ENCODE peak calls at places on chromosome 20, in six cellular contexts. W is kidney, Y is neuronal stem cell, H is transverse colon, D is cardiac muscle cell, S is mammary epithelial cell. O is an unnamed sample.

GRCh38 chr20:21719592-21720214 is 14.2 kb downstream of the PAX1 start:
- DNase-seq in W (no peak), Y (no peak), H (peak; percentile 47), D (peak; percentile 76), S (peak; percentile 33), O (peak; percentile 69)

GRCh38 chr20:22312744-22313346 is 271.5 kb downstream of the FOXA2 start:
- DNase-seq in W (no peak), Y (peak; percentile 38), H (no peak), D (peak; percentile 61), S (peak; percentile 51), O (no peak)

GRCh38 chr20:62294516-62294915 is 8.3 kb upstream of the ADRM1 start:
- DNase-seq in W (no peak), Y (no peak), H (no peak), D (no peak), S (no peak), O (no peak)

GRCh38 chr20:25077610-25078169 is 4.3 kb downstream of the VSX1 start:
- DNase-seq in W (no peak), Y (no peak), H (no peak), D (no peak), S (no peak), O (no peak)

GRCh38 chr20:51811040-51811351 is 8.7 kb upstream of the SALL4 start:
- DNase-seq in W (no peak), Y (no peak), H (no peak), D (no peak), S (no peak), O (no peak)

GRCh38 chr20:59495894-59496510 is 108.3 kb upstream of the PHACTR3 start:
- DNase-seq in W (peak; percentile 82), Y (peak; percentile 70), H (peak; percentile 68), D (peak; percentile 80), S (peak; percentile 32), O (peak; percentile 82)

GRCh38 chr20:25087186-25087929 is 5.4 kb upstream of the VSX1 start:
- DNase-seq in W (no peak), Y (no peak), H (no peak), D (no peak), S (no peak), O (no peak)

GRCh38 chr20:51985013-51985415 is 182.7 kb upstream of the SALL4 start:
- DNase-seq in W (no peak), Y (no peak), H (no peak), D (no peak), S (peak; percentile 87), O (no peak)

GRCh38 chr20:301886-302848 is 4.8 kb downstream of the ZCCHC3 start:
- DNase-seq in W (no peak), Y (no peak), H (no peak), D (no peak), S (peak; percentile 37), O (no peak)

GRCh38 chr20:35434085-35435005 is 3.7 kb downstream of the GDF5 start:
- DNase-seq in W (peak; percentile 82), Y (no peak), H (no peak), D (no peak), S (no peak), O (no peak)

GRCh38 chr20:35433337-35433736 is 4.7 kb downstream of the GDF5 start:
- DNase-seq in W (no peak), Y (no peak), H (no peak), D (no peak), S (no peak), O (no peak)

GRCh38 chr20:35432430-35432735 is 5.6 kb downstream of the GDF5 start:
- DNase-seq in W (no peak), Y (no peak), H (no peak), D (no peak), S (no peak), O (no peak)

GRCh38 chr20:35437599-35437998 is 429 bp downstream of the GDF5 start:
- DNase-seq in W (no peak), Y (no peak), H (no peak), D (no peak), S (no peak), O (no peak)

GRCh38 chr20:35436175-35436568 is 1.9 kb downstream of the GDF5 start:
- DNase-seq in W (no peak), Y (no peak), H (no peak), D (no peak), S (no peak), O (no peak)
- H3K4me3 ChIP-seq in W (no peak overlapping the region), Y (no peak overlapping the region), H (no peak overlapping the region), D (no peak overlapping the region), S (no peak overlapping the region), O (no peak overlapping the region)

DNA sequence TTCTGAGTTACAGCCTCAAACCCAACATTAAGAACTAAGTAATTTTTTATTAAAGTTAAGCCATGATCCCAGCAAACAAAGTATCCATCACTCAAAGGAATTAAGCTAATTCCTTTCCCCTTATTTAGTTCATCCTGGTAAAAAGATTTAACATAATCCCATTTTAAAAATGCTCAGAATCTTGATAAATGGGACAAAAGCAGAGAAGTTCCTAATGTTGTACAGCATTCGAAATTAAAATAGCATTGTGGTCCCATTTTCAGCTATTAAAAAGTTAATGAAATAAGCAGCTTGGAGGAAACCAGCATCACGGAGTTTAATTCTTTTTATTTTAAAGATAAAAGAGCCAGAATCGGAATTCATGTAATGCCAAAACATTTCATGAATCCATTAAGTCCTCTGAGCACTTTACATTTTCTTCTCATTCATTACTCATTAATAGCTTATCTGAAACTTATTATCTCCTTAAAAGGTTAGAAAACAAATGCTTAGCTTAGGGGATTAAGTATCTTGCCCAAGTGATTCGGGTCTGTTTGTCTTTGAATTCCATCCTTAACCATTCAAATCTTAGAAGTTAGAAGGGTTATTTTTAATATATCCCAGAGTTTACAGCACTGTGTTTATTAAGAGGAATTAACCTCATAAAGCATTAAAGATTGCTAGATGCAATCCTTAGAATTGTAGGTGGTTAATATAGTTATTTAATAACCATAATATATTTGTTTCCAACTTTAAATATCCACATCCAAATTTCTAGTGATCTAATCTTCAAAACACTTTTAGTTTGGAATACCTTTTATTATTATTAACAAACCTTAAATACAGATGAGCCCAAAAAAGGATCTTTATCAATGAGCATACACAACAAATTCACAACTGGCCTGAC is 11.2 kb downstream of the RBM39 start:
- DNase-seq in W (no peak), Y (no peak), H (no peak), D (no peak), S (no peak), O (no peak)
- H3K4me1 ChIP-seq in W (peaks cover 4% of the 10 kb centered on the region), Y (no peaks in the 10 kb centered on the region), H (peaks cover 37% of the 10 kb centered on the region), D (peaks cover 5% of the 10 kb centered on the region), S (peaks cover 2% of the 10 kb centered on the region), O (no peaks in the 10 kb centered on the region)

DNA sequence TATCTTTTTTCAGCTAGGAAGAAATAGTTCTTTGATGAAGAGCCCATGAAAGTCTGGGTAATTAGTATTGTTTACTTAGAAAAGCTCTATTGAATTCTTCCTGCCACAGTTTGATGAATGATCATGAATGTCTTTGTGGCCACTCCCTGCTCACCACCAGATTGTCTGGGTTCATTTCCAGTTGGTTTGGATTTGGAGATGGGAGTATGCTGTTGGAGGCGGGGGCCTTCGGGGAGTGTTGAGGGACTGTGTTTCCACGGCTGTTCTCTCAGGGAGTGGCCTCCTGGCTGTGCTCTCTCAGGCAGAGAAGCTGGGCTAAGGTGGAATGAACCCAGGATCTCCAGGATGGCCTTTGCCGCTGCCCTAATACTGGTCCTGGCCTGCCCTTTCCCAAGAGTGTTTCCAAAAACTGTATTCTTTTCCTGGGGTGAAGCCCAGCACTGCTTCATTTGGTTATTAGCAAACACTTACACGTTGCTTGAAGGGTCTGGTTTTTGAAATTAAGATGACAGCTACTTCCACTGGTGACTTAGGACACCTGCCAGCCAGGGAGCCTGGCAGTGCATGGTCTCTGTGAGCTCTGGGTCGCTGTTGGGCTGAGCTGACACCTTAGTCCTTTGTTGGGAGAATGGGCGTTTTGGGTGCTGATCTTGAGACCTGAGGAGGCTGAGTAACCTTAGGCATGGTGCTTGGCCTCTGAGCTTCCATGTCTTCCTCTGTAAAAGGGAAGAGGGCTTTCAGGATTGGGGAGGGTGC is 23.2 kb downstream of the PRPF6 start:
- DNase-seq in W (no peak), Y (no peak), H (no peak), D (no peak), S (no peak), O (no peak)
- H3K4me3 ChIP-seq in W (no peak overlapping the region), Y (no peak overlapping the region), H (no peak overlapping the region), D (no peak overlapping the region), S (no peak overlapping the region), O (no peak overlapping the region)

DNA sequence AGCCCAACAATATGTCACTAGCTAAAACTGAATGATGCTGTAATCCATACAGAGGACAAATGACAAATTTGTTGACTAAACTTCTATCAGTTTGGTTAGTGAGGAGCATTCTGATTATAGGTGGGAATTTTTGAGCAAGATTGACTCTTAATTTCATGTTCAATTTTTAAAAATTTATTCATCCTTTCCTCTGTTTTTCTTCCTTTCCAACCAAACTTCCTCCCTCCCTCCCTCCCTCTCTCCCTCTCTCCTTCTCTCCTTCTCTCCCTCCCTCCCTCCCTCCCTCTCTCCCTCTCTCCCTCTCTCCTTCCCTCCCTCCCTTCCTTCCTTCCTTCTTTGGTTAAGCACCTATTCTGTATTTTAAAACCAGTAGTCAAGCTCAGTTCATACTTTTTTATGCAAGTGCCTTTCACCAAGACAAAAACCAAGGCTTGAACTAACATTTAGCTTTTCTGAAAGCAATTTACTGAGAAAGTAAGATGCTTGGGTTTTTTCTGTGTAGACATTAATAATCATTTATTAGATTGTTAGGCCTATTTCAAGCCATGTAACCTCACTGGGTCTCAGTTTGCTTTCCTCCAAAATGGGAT is 112.3 kb downstream of the TSHZ2 start:
- DNase-seq in W (no peak), Y (no peak), H (no peak), D (no peak), S (no peak), O (no peak)
- H3K4me1 ChIP-seq in W (no peaks in the 10 kb centered on the region), Y (peaks cover 15% of the 10 kb centered on the region), H (no peaks in the 10 kb centered on the region), D (peaks cover 10% of the 10 kb centered on the region), S (peaks cover 20% of the 10 kb centered on the region), O (no peaks in the 10 kb centered on the region)

GRCh38 chr20:44206132-44206531 is 4.4 kb downstream of the OSER1 start:
- DNase-seq in W (no peak), Y (no peak), H (no peak), D (no peak), S (no peak), O (no peak)

GRCh38 chr20:44208770-44209169 is 1.8 kb downstream of the OSER1 start:
- DNase-seq in W (no peak), Y (no peak), H (no peak), D (no peak), S (no peak), O (no peak)

GRCh38 chr20:44207066-44207723 is 3.4 kb downstream of the OSER1 start:
- DNase-seq in W (no peak), Y (no peak), H (no peak), D (no peak), S (no peak), O (no peak)

GRCh38 chr20:44209691-44210421 is 715 bp downstream of the OSER1 start:
- DNase-seq in W (no peak), Y (peak; percentile 47), H (no peak), D (peak; percentile 71), S (no peak), O (no peak)

DNA sequence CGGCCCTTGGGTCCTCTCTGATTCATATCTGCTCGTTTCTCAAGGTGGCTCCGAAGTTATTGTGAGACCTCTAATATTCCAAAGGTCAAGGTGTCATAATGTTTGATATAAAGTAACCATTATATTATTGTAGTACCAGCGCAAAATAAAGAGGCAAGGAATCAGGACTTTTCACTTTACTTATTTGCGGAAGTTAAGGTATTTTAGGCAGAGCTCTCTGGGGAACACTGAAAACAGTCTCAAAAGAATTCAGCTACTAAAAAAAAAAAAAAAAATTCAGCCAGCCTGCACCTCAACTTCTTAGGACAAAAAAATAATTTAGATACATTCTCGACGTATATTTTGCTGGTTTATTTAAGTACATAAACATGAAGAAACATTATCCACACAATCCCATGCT is 2.4 kb downstream of the OSER1 start:
- DNase-seq in W (no peak), Y (no peak), H (no peak), D (no peak), S (no peak), O (no peak)
- H3K4me3 ChIP-seq in W (peak overlapping the region; percentile 86), Y (no peak overlapping the region), H (no peak overlapping the region), D (no peak overlapping the region), S (peak overlapping the region; percentile 97), O (peak overlapping the region; percentile 78)

O was measured in Peyer's patch.